ENCODE peak calls at places on chromosomes 1 and 21, in nine cellular contexts. F is transverse colon, C is lower lobe of right lung, K is dorsolateral prefrontal cortex, Y is aorta, Q is testis, O is body of pancreas, G is heart left ventricle, R is choroid plexus epithelial cell. D is an unnamed sample.

GRCh38 chr1:3676581-3677410 is 24.5 kb downstream of the TP73 start:
- DNase-seq in O (no peak), K (no peak), F (no peak), Y (peak), G (peak), C (no peak), R (no peak), Q (no peak), D (no peak)

GRCh38 chr1:102919659-102920058 is 188.7 kb downstream of the COL11A1 start:
- DNase-seq in G (no peak), Q (no peak), K (no peak), O (no peak), C (no peak), F (no peak), R (peak), Y (no peak), D (peak)

GRCh38 chr1:56473582-56474270 is 105.6 kb downstream of the PLPP3 start:
- DNase-seq in O (no peak), R (no peak), F (no peak), Q (no peak), K (no peak), Y (no peak), G (no peak), C (no peak), D (no peak)

GRCh38 chr1:167775178-167775577 is 53.4 kb downstream of the MPZL1 start:
- DNase-seq in R (peak), F (no peak), Y (no peak), Q (no peak), G (no peak), C (no peak), K (no peak), O (no peak), D (peak)

GRCh38 chr1:160081261-160081936 is at the start of gene KCNJ9:
- DNase-seq in O (no peak), Y (no peak), R (no peak), Q (no peak), K (peak), G (no peak), C (no peak), F (no peak), D (no peak)

GRCh38 chr1:101309334-101310221 is 72.8 kb downstream of the S1PR1 start:
- DNase-seq in O (peak), K (peak), Y (peak), C (peak), Q (peak), G (peak), R (peak), F (peak), D (peak)

GRCh38 chr1:155010211-155010918 is 7.8 kb downstream of the ZBTB7B start:
- DNase-seq in Q (no peak), Y (no peak), G (no peak), R (no peak), K (no peak), O (no peak), F (no peak), C (no peak), D (no peak)

GRCh38 chr1:200888349-200888838 is 6.3 kb upstream of the INAVA start:
- DNase-seq in O (no peak), R (no peak), Q (no peak), G (no peak), K (no peak), C (no peak), F (peak), Y (peak), D (no peak)

GRCh38 chr1:95431216-95431615 is 197.2 kb downstream of the RWDD3 start:
- DNase-seq in G (no peak), C (no peak), K (no peak), O (no peak), Q (no peak), Y (no peak), F (no peak), R (no peak), D (no peak)

GRCh38 chr1:228214921-228215662 is 7.2 kb downstream of the OBSCN start:
- DNase-seq in F (no peak), K (no peak), G (peak), O (no peak), C (no peak), R (no peak), Q (no peak), Y (no peak), D (no peak)

GRCh38 chr1:182249201-182249676 is 142.4 kb downstream of the GLUL start:
- DNase-seq in G (no peak), R (no peak), O (peak), C (no peak), Y (no peak), K (no peak), Q (no peak), F (peak), D (no peak)

GRCh38 chr1:10599194-10599861 is 124.6 kb downstream of the PEX14 start:
- DNase-seq in C (no peak), K (no peak), G (no peak), R (peak), Y (no peak), Q (no peak), F (no peak), O (peak), D (peak)

GRCh38 chr1:235253219-235253640 is 74.7 kb downstream of the ARID4B start:
- DNase-seq in O (peak), C (no peak), F (peak), Q (peak), R (peak), K (peak), G (no peak), Y (peak), D (peak)

GRCh38 chr1:83860506-83861221 is 138.3 kb downstream of the TTLL7 start:
- DNase-seq in G (peak), Y (peak), Q (peak), O (peak), F (peak), K (peak), C (peak), R (peak), D (peak)
- H3K4me3 ChIP-seq in G (peak), Y (peak), Q (peak), O (peak), F (peak), K (peak), C (peak), R (peak), D (peak)

GRCh38 chr1:117077267-117077666 is 17.1 kb downstream of the TTF2 start:
- DNase-seq in G (no peak), O (no peak), C (no peak), R (peak), Q (no peak), K (no peak), Y (no peak), F (no peak), D (peak)
- H3K4me3 ChIP-seq in G (no peak), O (no peak), C (no peak), R (no peak), Q (no peak), K (no peak), Y (no peak), F (no peak), D (no peak)

DNA sequence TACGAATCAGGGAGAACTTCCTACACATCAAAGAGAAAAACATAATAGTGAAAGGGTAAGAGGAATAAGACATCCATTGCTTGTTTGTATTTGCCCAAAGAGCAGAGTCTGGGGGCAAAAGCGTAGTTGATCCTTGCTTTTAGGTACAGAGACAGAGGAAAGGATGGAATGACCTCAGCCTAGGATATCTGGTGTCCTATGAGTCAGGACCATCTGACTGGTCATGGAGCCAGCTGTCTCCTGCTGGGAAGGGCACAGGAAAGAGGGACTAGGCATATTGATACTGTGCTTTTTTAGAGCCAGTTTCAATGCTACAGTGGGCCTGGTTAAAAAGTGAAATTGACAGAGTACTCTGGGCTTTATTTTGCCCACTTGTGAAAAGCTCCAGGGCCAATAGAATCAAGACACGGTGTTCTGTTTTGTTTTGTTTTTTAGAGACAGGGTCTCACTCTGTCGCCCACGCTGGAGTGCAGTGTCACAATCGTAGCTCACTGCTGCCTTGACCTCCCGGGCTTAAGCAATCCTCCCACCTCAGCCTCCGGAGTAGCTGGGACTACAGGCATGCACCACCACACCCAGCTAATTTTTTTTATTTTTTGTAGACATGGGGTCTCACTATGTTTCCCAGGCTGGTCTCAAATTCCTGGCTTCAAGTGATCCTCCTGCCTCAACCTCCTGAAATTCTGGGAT is 3.2 kb downstream of the PLEKHO1 start:
- DNase-seq in F (no peak), G (no peak), Q (no peak), R (peak), K (no peak), Y (no peak), C (peak), O (no peak), D (peak)
- H3K4me3 ChIP-seq in F (peak), G (no peak), Q (no peak), R (no peak), K (peak), Y (no peak), C (peak), O (no peak), D (peak)

GRCh38 chr1:21524220-21524619 is 15.0 kb downstream of the ALPL start:
- DNase-seq in Y (peak), K (no peak), C (no peak), R (no peak), F (no peak), G (no peak), O (no peak), Q (no peak), D (no peak)
- H3K4me3 ChIP-seq in Y (no peak), K (no peak), C (no peak), R (no peak), F (no peak), G (no peak), O (no peak), Q (no peak), D (no peak)

DNA sequence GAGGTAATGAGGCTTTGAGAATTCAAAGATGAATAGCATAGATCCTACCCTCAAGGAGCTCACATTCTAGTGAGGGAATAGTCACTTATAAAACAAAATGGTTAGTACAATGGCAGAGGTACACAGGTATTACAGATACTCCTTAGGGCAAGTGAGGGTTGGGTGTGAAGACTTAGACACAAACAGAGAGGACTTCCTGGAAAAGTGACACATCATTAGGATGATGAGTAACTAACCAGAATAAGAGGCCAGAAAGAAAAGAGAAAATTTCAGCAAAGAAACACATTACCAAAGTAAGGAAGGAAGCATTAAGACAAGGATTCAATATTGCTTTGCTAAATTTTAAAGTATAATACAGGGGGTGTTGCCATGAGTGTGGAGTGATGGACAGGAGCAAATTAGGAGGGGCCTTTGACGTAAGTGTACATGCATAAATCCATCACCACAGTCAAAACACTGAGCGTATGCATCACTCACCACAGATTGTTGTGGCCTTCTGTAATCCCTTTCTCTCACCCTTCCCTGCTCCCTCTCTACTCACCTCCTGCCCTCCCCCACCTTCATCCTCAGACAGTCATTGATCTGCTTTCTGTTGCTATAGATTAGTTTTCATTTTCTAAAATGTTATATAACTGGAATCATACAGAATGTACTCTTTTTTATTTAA is 7.9 kb downstream of the CD53 start:
- DNase-seq in Q (no peak), R (no peak), K (no peak), C (no peak), Y (no peak), O (no peak), G (no peak), F (no peak), D (no peak)
- H3K4me3 ChIP-seq in Q (no peak), R (no peak), K (no peak), C (no peak), Y (no peak), O (no peak), G (no peak), F (no peak), D (no peak)

DNA sequence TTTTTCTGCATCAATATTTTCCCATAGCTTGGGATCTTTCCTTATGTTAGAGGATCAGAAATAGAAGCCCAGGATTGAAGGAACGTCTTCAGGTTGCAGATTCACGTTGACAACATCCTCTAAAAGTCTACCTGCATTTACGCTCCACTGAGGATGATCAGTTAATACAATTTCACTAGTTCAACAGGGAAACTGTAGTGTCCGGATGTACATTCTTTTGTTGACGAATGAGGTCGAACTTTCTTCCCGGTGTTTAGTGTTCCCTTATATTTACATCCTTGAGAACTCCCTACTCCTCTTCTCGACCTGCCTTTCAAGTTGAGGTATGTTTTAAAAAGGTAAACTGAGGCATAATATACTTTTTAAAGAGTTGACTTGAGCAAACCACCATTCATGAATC is 74.8 kb downstream of the SIK1 start:
- DNase-seq in Y (no peak), G (no peak), O (no peak), C (no peak), F (no peak), K (no peak), R (no peak), Q (no peak), D (no peak)
- H3K4me3 ChIP-seq in Y (no peak), G (no peak), O (no peak), C (no peak), F (no peak), K (no peak), R (no peak), Q (no peak), D (no peak)

D was measured in brain microvascular endothelial cell.